ENCODE peak calls at places on chromosomes 4 and X, in four cellular contexts. B, S, C and J are unnamed samples.

GRCh38 chrX:16839224-16839851 is 30.8 kb downstream of the RBBP7 start:
- DNase-seq in S (no peak), B (no peak), C (no peak), J (no peak)

GRCh38 chr4:2436301-2436700 is 17.5 kb downstream of the CFAP99 start:
- DNase-seq in B (peak), S (no peak), C (no peak), J (no peak)

GRCh38 chr4:54742636-54743399 is 85.1 kb downstream of the KIT start:
- DNase-seq in S (no peak), B (no peak), C (no peak), J (no peak)

GRCh38 chr4:103046416-103047290 is 27.1 kb upstream of the SLC9B1 start:
- DNase-seq in B (peak), C (peak), S (peak), J (peak)

GRCh38 chrX:154373340-154374306 is 811 bp downstream of the FLNA start:
- DNase-seq in C (peak), B (peak), S (no peak), J (peak)

GRCh38 chr4:100421356-100421978 is 96.4 kb downstream of the EMCN start:
- DNase-seq in B (peak), C (peak), S (no peak), J (no peak)

GRCh38 chr4:130985371-130985770 is 1889.4 kb downstream of the C4orf33 start:
- DNase-seq in S (no peak), C (no peak), B (no peak), J (no peak)

GRCh38 chrX:71650333-71650969 is 16.9 kb upstream of the LOC101059915 start:
- DNase-seq in S (no peak), C (peak), B (no peak), J (no peak)

GRCh38 chr4:153790962-153791551 is 2.2 kb upstream of the SFRP2 start:
- DNase-seq in B (no peak), S (no peak), C (peak), J (peak)

GRCh38 chr4:40669504-40669903 is 39.8 kb upstream of the RBM47 start:
- DNase-seq in S (no peak), C (no peak), B (no peak), J (no peak)

GRCh38 chrX:6968231-6968630 is 179.3 kb upstream of the STS start:
- DNase-seq in B (no peak), C (no peak), S (no peak), J (no peak)

GRCh38 chrX:37796302-37796701 is 16.4 kb downstream of the CYBB start:
- DNase-seq in C (no peak), S (no peak), B (no peak), J (no peak)

GRCh38 chr4:48031802-48032525 is 15.4 kb downstream of the NIPAL1 start:
- DNase-seq in C (no peak), B (no peak), S (no peak), J (no peak)

GRCh38 chr4:174553828-174554227 is 31.5 kb upstream of the HPGD start:
- DNase-seq in S (no peak), C (peak), B (peak), J (no peak)

GRCh38 chr4:22491939-22492338 is 23.9 kb downstream of the ADGRA3 start:
- DNase-seq in S (no peak), B (no peak), C (no peak), J (no peak)

GRCh38 chr4:15695240-15695699 is 7.6 kb upstream of the BST1 start:
- DNase-seq in S (no peak), B (peak), C (peak), J (no peak)

GRCh38 chr4:141540643-141541042 is 95.7 kb upstream of the IL15 start:
- DNase-seq in B (peak), S (no peak), C (peak), J (no peak)

GRCh38 chr4:38128478-38129451 is 168.6 kb downstream of the PTTG2 start:
- DNase-seq in S (peak), B (peak), C (peak), J (no peak)

GRCh38 chrX:66889418-66889817 is 250.5 kb upstream of the EDA2R start:
- DNase-seq in B (no peak), C (no peak), S (no peak), J (no peak)

GRCh38 chr4:40525811-40526598 is 103.7 kb downstream of the RBM47 start:
- DNase-seq in B (peak), S (no peak), C (peak), J (no peak)

GRCh38 chrX:86604620-86605019 is 456.4 kb downstream of the DACH2 start:
- DNase-seq in S (no peak), C (no peak), B (no peak), J (no peak)

GRCh38 chr4:153764611-153765368 is 5.0 kb upstream of the RNF175 start:
- DNase-seq in B (no peak), S (no peak), C (no peak), J (no peak)

GRCh38 chrX:139360356-139360755 is 170.2 kb upstream of the F9 start:
- DNase-seq in S (no peak), C (no peak), B (no peak), J (no peak)

GRCh38 chrX:12950851-12951589 is 23.9 kb upstream of the TMSB4X start:
- DNase-seq in S (peak), C (peak), B (no peak), J (no peak)

GRCh38 chrX:1462596-1463251 is 10.0 kb upstream of the ASMTL start:
- DNase-seq in B (peak), C (peak), S (peak), J (no peak)

GRCh38 chr4:72569719-72570235 is 756 bp upstream of the ADAMTS3 start:
- DNase-seq in B (no peak), C (peak), S (no peak), J (no peak)

GRCh38 chr4:8383451-8384160 is 56.9 kb downstream of the ACOX3 start:
- DNase-seq in B (no peak), C (peak), S (no peak), J (no peak)

GRCh38 chrX:103170216-103170615 is 44.7 kb upstream of the BEX4 start:
- DNase-seq in S (no peak), C (peak), B (peak), J (no peak)

GRCh38 chrX:102085706-102086105 is 39.8 kb upstream of the TCEAL2 start:
- DNase-seq in C (peak), S (no peak), B (no peak), J (no peak)

GRCh38 chr4:129323630-129324029 is 227.7 kb downstream of the C4orf33 start:
- DNase-seq in S (no peak), C (no peak), B (no peak), J (no peak)

GRCh38 chr4:176548571-176548970 is 228.8 kb downstream of the SPCS3 start:
- DNase-seq in S (no peak), B (peak), C (peak), J (no peak)

GRCh38 chrX:63657821-63658220 is 127.2 kb downstream of the ARHGEF9 start:
- DNase-seq in B (peak), S (no peak), C (peak), J (no peak)

GRCh38 chrX:38860106-38861013 is 59.1 kb downstream of the MID1IP1 start:
- DNase-seq in S (no peak), C (no peak), B (no peak), J (no peak)

GRCh38 chrX:129980043-129980442 is 2.4 kb upstream of the BCORL1 start:
- DNase-seq in S (no peak), C (no peak), B (no peak), J (peak)

GRCh38 chrX:40055495-40055894 is 42.3 kb downstream of the BCOR start:
- DNase-seq in C (peak), S (no peak), B (no peak), J (no peak)

GRCh38 chrX:119728487-119728886 is 29.9 kb upstream of the SOWAHD start:
- DNase-seq in S (no peak), C (no peak), B (no peak), J (no peak)

GRCh38 chr4:55781341-55781740 is 38.2 kb upstream of the EXOC1L start:
- DNase-seq in S (no peak), C (no peak), B (no peak), J (no peak)

GRCh38 chr4:112061418-112061817 is 83.8 kb upstream of the FAM241A start:
- DNase-seq in C (no peak), B (no peak), S (no peak), J (no peak)

GRCh38 chr4:112058433-112058832 is 86.8 kb upstream of the FAM241A start:
- DNase-seq in B (peak), C (peak), S (no peak), J (no peak)

GRCh38 chr4:112057479-112057878 is 87.8 kb upstream of the FAM241A start:
- DNase-seq in B (no peak), C (no peak), S (no peak), J (no peak)

GRCh38 chr4:112063260-112063659 is 82.0 kb upstream of the FAM241A start:
- DNase-seq in B (no peak), C (peak), S (no peak), J (no peak)

DNA sequence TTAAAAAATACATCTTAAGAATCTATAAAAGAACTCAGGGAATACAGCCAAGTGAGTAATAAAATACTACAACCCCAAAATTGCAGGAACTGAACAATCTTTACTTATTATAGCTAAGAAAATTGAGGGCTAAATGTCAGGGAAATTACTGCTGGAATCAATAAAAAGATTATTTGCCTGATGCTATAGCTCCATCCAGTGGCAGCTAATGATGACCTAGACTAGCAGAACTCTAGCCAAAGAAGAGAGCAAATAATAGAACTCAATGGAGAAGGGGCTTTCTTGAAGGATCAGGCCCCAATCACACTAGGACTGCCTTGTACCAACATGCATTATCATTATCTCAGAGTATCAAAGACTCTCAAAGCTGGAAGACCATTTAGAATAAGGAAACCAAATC is 85.0 kb upstream of the FAM241A start:
- DNase-seq in S (no peak), C (peak), B (peak), J (no peak)
- TF ChIP-seq CTCF in S (no peak), C (peak), B (peak), J (peak)

GRCh38 chr4:19026281-19026680 is 1004.7 kb upstream of the LCORL start:
- DNase-seq in C (no peak), S (no peak), B (no peak), J (no peak)
- TF ChIP-seq CTCF in C (no peak), S (no peak), B (no peak), J (no peak)

GRCh38 chr4:4248036-4248884 is at the start of gene TMEM128:
- DNase-seq in B (peak), C (peak), S (peak), J (peak)
- TF ChIP-seq CTCF in B (peak), C (peak), S (no peak), J (peak)

GRCh38 chrX:135740683-135741149 is 27.3 kb downstream of the CT45A3 start:
- DNase-seq in S (peak), C (peak), B (no peak), J (no peak)
- TF ChIP-seq CTCF in S (peak), C (peak), B (peak), J (no peak)

GRCh38 chr4:173288296-173288695 is 45.9 kb downstream of the HMGB2 start:
- DNase-seq in B (peak), S (peak), C (peak), J (peak)
- TF ChIP-seq CTCF in B (peak), S (peak), C (peak), J (peak)

GRCh38 chr4:186935881-186936280 is 212.2 kb upstream of the FAT1 start:
- DNase-seq in B (no peak), C (no peak), S (no peak), J (no peak)

GRCh38 chr4:186934255-186934654 is 210.6 kb upstream of the FAT1 start:
- DNase-seq in S (no peak), C (no peak), B (no peak), J (no peak)

GRCh38 chr4:186939226-186939625 is 215.6 kb upstream of the FAT1 start:
- DNase-seq in S (no peak), C (no peak), B (no peak), J (no peak)

GRCh38 chr4:186934841-186935443 is 211.3 kb upstream of the FAT1 start:
- DNase-seq in C (no peak), B (no peak), S (no peak), J (no peak)

DNA sequence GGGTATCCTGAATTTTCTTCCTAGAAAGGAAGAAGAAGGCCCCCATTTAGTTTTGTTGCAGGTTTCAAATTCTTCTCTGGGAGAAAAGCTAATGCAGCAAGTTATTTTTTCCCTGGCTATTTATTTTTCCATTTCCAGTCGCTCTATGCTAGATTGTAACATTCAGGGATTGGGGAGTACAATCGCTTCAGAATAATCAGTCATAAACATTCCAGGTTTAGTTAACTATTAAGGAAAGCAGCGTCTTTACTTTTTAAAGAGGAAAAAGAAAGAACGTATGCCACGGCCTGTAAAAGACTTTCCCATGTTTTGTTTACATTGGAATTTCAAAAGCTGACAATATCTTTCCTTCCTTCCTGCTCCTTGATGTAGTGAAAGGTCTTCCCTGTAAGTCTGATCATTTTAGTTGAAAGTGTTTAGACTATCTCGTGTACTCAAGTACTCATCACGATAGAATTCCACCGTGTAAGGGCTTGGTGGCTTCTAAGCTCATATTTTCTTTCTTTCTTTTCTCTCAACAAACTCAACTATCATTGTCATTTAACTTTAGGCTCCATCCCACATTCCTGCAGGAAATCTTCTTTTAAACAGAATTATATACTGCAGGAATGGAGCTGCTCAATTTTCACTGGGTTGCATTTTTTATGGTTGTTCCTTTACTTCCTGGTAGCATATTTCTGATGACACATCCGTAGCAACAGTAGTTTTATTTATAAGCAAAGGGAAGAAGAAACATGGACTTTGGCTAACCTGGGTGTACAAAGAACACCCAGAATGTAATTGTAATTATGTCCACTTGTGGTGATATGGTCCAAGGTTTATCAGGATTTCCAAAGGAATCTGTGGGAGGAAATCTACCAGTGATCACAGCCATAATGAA is 213.1 kb upstream of the FAT1 start:
- DNase-seq in B (peak), C (peak), S (no peak), J (no peak)
- TF ChIP-seq CTCF in B (peak), C (peak), S (no peak), J (peak)

DNA sequence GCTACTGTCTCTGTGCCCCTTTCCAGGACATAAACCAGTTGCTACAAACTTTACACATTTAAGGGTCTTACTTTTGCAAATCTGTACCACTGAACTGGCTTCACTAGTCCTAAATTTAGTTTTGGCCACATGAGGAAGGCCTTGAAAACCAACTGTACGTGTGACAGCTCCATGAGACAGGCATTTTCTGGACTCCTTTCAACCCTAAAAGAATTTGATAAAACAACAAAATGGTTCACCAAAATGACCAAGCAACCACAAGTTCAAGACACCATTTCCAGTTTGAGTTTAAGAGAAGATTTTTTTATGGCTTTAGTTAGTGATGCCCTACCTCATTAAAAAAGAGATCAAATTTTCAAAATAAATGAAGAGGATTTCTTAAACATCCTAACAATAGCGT is 246.4 kb downstream of the ZNF674 start:
- DNase-seq in B (peak), C (peak), S (no peak), J (no peak)
- TF ChIP-seq CTCF in B (no peak), C (no peak), S (no peak), J (no peak)

GRCh38 chrX:68018248-68019203 is 414.8 kb downstream of the OPHN1 start:
- DNase-seq in C (peak), S (no peak), B (peak), J (no peak)
- TF ChIP-seq CTCF in C (peak), S (no peak), B (peak), J (peak)

GRCh38 chr4:152708806-152709205 is 29.0 kb upstream of the TMEM154 start:
- DNase-seq in C (no peak), S (no peak), B (no peak), J (no peak)

GRCh38 chr4:152707632-152708031 is 27.8 kb upstream of the TMEM154 start:
- DNase-seq in S (no peak), B (no peak), C (no peak), J (no peak)

GRCh38 chr4:152708361-152708760 is 28.6 kb upstream of the TMEM154 start:
- DNase-seq in B (no peak), S (no peak), C (no peak), J (no peak)

GRCh38 chr4:152704788-152705187 is 25.0 kb upstream of the TMEM154 start:
- DNase-seq in B (no peak), C (no peak), S (no peak), J (no peak)

DNA sequence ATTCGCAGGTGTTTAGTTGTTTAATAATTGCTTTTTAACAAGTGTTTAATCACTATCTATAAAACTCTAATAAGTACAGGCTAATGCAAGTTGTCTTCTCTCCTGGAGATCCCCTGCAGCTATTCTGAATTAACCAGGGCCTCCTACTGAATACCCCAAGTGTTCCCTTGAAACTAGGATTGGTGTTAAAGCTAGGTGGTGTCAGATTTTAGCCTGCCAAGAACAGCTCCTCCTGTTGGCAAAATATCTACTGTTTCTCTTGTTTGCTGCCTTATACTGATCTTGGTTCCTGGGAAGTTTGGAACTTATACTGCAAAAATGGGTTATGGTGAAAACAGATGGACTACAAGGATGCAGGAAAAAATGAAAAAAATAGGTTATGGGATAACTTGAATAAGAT is 26.1 kb upstream of the TMEM154 start:
- DNase-seq in C (no peak), S (no peak), B (no peak), J (no peak)
- TF ChIP-seq CTCF in C (no peak), S (no peak), B (no peak), J (no peak)